ENCODE peak calls at places on chromosomes 6 and 20, in five cellular contexts. Q is breast epithelium, J is stomach, Z is HepG2, L is Panc1. E is an unnamed sample.

GRCh38 chr20:51311636-51312479 is 230.7 kb downstream of the NFATC2 start:
- DNase-seq in Z (no peak), J (no peak), L (no peak), Q (no peak), E (no peak)

GRCh38 chr20:45822863-45823262 is 4.2 kb downstream of the TNNC2 start:
- DNase-seq in J (peak), L (no peak), Q (no peak), Z (no peak), E (no peak)

GRCh38 chr6:8172510-8172909 is 70.2 kb upstream of the EEF1E1 start:
- DNase-seq in L (no peak), Q (no peak), Z (no peak), J (no peak), E (no peak)

GRCh38 chr6:157995458-157995857 is 13.8 kb downstream of the SYNJ2 start:
- DNase-seq in L (no peak), Z (no peak), J (no peak), Q (no peak), E (no peak)

GRCh38 chr6:131163886-131164285 is 28.6 kb downstream of the AKAP7 start:
- DNase-seq in Z (peak), Q (no peak), L (no peak), J (no peak), E (no peak)

GRCh38 chr6:121143476-121143875 is 190.8 kb downstream of the TBC1D32 start:
- DNase-seq in Q (no peak), Z (no peak), L (no peak), J (no peak), E (no peak)

GRCh38 chr20:1946762-1947534 is 46.9 kb downstream of the PDYN start:
- DNase-seq in Z (peak), L (no peak), J (peak), Q (peak), E (no peak)

GRCh38 chr20:3919352-3919751 is 30.2 kb downstream of the PANK2 start:
- DNase-seq in L (no peak), Q (no peak), J (no peak), Z (no peak), E (no peak)

GRCh38 chr6:21887301-21888185 is 294.0 kb downstream of the SOX4 start:
- DNase-seq in J (no peak), Q (no peak), L (no peak), Z (peak), E (no peak)

GRCh38 chr6:6277418-6277817 is 43.0 kb downstream of the F13A1 start:
- DNase-seq in Q (no peak), L (peak), Z (no peak), J (no peak), E (no peak)

GRCh38 chr6:27332692-27333641 is 20.9 kb upstream of the POM121L2 start:
- DNase-seq in L (peak), J (no peak), Q (no peak), Z (peak), E (no peak)

DNA sequence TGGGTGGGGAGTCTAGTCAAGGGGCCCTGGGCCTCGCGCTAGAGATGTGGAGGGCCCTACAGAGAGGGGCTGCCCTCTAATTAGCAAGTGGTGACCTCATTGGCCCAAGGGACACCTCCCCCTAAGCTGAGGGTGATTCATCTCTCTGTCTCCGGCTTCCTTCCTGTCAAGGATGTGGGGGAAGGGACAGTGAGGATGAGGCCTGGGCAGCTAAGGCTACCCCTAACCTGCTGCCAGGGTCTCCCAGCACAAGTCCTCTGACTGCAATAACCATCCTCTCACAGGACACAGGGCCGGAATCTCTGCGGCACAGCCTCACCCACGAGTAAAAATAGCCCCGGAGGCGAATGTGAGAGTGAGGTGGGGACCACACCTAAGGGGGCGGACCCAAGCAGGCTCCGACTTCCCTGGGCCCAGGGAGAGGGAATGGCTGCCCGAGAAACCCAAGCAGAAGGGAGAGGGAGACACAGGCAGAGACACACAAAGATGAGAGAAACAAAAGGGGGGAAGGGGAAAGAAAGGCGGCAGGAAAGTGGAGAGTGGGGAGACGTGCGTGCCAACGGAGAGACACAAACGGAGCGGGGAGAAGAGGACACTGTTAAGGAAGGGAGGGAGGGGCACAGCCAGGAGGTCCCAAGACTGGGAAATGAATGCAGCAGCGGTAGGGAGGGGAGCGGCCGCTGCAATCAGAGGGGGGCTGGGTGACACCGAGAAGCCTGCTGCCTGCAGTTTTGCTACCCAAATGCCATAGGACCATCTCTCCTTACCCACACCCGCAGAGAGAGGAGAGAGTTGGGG is 1.4 kb downstream of the CLIC1 start:
- DNase-seq in Q (no peak), L (no peak), Z (peak), J (peak), E (peak)
- TF ChIP-seq POLR2AphosphoS5 in Q (peak), L (no peak), Z (peak), J (peak), E (no peak)

GRCh38 chr6:1856381-1856780 is 246.7 kb downstream of the FOXC1 start:
- DNase-seq in J (no peak), L (no peak), Q (no peak), Z (no peak), E (peak)
- TF ChIP-seq POLR2AphosphoS5 in J (no peak), L (no peak), Q (no peak), Z (no peak), E (no peak)

GRCh38 chr6:85418059-85418458 is 31.8 kb upstream of the NT5E start:
- DNase-seq in L (no peak), Q (no peak), Z (no peak), J (no peak), E (no peak)

GRCh38 chr6:85417336-85417735 is 32.5 kb upstream of the NT5E start:
- DNase-seq in Z (no peak), L (no peak), J (no peak), Q (no peak), E (no peak)

GRCh38 chr6:85416766-85417165 is 33.1 kb upstream of the NT5E start:
- DNase-seq in J (no peak), L (no peak), Q (no peak), Z (no peak), E (no peak)

GRCh38 chr6:85412926-85413325 is 37.0 kb upstream of the NT5E start:
- DNase-seq in L (no peak), Q (no peak), J (no peak), Z (no peak), E (no peak)

GRCh38 chr6:85416049-85416448 is 33.8 kb upstream of the NT5E start:
- DNase-seq in Z (no peak), L (no peak), J (no peak), Q (no peak), E (no peak)
- TF ChIP-seq POLR2AphosphoS5 in Z (no peak), L (no peak), J (no peak), Q (no peak), E (no peak)

GRCh38 chr20:13554076-13554475 is 84.7 kb downstream of the TASP1 start:
- DNase-seq in Z (no peak), L (no peak), Q (no peak), J (no peak), E (no peak)
- TF ChIP-seq POLR2AphosphoS5 in Z (no peak), L (no peak), Q (no peak), J (no peak), E (no peak)

DNA sequence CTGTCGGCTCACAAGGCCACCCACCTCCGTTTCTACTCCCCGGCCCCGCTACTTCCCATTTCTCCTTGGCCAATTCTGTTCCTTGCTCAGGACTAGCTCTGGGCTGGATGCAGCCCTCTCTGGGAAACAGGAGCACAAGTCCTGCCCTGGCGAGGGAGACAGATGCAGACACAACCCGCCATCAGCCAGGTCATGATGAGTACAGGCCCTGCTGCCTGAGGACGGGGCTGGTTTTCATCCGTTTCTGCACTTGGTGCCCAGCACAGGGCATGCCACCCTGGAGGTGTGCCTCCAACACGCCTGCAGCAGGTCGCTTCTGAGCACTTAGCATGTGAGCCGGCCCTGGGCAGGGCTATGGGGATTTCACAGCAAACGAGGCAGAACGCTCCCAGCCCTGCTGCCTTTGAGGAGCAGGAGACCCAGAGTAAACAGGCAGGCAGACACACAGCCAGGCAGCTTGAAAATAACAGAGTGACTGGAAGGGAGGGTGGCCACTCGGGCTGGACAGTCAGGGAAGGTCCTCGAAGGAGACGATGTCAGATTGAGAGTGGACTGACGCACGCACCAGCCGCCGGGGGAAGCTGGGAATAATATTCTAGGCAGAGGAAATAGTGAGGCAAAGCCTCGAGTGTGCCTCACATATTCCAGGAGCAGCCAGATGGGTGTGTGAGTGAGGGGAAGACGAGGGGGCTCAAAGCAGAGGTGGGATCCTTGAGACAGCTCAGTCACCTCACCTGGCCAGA is 21.2 kb upstream of the VSTM2L start:
- DNase-seq in J (no peak), L (no peak), Z (no peak), Q (no peak), E (no peak)
- TF ChIP-seq POLR2AphosphoS5 in J (no peak), L (no peak), Z (no peak), Q (no peak), E (no peak)

GRCh38 chr6:134519456-134519855 is 201.5 kb upstream of the SGK1 start:
- DNase-seq in L (no peak), J (no peak), Q (no peak), Z (no peak), E (no peak)
- TF ChIP-seq POLR2AphosphoS5 in L (no peak), J (no peak), Q (no peak), Z (no peak), E (no peak)

GRCh38 chr20:29079769-29080690 is 2177.4 kb upstream of the DEFB115 start:
- DNase-seq in Q (no peak), Z (peak), J (no peak), L (peak), E (no peak)
- TF ChIP-seq POLR2AphosphoS5 in Q (no peak), Z (peak), J (no peak), L (peak), E (no peak)

DNA sequence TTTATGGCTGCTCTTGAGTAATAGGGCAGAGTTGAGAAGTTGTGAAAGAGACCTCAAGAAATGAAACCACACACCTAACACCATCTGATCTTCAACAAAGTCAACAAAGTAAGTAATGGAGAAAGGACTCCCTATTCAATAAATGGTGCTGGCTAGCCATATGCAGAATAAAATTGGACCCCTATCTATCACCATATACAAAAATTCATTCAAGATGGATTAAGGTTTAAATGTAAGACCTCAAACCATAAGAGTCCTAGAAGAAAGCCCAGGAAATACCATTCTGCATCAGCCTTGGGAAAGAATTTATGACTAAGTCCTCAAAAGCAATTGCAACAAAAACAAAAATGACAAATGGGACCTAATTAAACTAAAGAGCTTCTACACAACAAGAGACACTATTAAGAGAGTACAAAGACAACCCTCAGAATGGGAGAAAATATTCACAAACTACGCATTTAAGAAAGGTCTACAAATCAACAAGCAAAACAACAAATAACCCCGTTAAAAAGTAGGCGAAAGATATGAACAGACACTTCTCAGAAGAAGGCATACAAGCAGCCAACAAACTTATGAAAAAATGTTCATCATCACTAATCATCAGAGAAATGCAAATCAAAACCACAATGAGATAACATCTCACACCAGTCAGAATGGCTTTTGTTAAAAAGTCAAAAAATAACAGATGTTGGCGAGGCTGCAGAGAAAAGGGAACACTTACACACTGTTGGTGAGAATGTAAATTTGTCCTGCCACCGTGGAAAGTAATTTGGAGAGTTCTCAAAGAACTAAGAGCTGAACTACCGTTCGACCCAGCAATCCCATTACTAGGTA is 4.0 kb downstream of the MAP3K5 start:
- DNase-seq in L (no peak), Z (no peak), J (no peak), Q (no peak), E (no peak)
- TF ChIP-seq POLR2AphosphoS5 in L (no peak), Z (no peak), J (peak), Q (no peak), E (no peak)

E was measured in GM12892.